ENCODE peak calls at places on chromosomes 1 and 21, in four cellular contexts. W, B, Y and F are unnamed samples.

GRCh38 chr21:43644609-43645008 is 14.7 kb downstream of the HSF2BP start:
- DNase-seq in W (no peak), Y (no peak), B (peak), F (no peak)

GRCh38 chr1:25223471-25223870 is 8.8 kb downstream of the SYF2 start:
- DNase-seq in W (no peak), B (no peak), Y (no peak), F (no peak)

GRCh38 chr1:75203415-75204277 is 69.5 kb downstream of the LHX8 start:
- DNase-seq in B (peak), W (no peak), Y (peak), F (no peak)

GRCh38 chr1:62307516-62308492 is 11.4 kb downstream of the KANK4 start:
- DNase-seq in Y (no peak), B (peak), W (no peak), F (no peak)

GRCh38 chr1:81437213-81437612 is 363.5 kb upstream of the ADGRL2 start:
- DNase-seq in B (no peak), Y (no peak), W (no peak), F (no peak)

GRCh38 chr1:39576016-39576657 is 453 bp downstream of the PABPC4 start:
- DNase-seq in W (peak), B (no peak), Y (peak), F (peak)

GRCh38 chr1:12604114-12604874 is 13.7 kb downstream of the DHRS3 start:
- DNase-seq in W (peak), B (peak), Y (peak), F (no peak)

GRCh38 chr1:29586991-29587745 is 350.8 kb downstream of the PTPRU start:
- DNase-seq in Y (no peak), W (no peak), B (no peak), F (no peak)

GRCh38 chr21:25283720-25284119 is 323.6 kb downstream of the MRPL39 start:
- DNase-seq in W (no peak), B (peak), Y (no peak), F (no peak)

GRCh38 chr1:196115641-196116040 is 492.6 kb downstream of the KCNT2 start:
- DNase-seq in W (no peak), B (peak), Y (no peak), F (no peak)

GRCh38 chr1:85406081-85406480 is 58.9 kb downstream of the DDAH1 start:
- DNase-seq in Y (no peak), W (no peak), B (no peak), F (no peak)

GRCh38 chr1:36093919-36094318 is 5.2 kb downstream of the ADPRS start:
- DNase-seq in W (no peak), Y (no peak), B (no peak), F (no peak)

GRCh38 chr1:241485554-241485992 is 34.0 kb downstream of the FH start:
- DNase-seq in B (peak), Y (no peak), W (no peak), F (no peak)

GRCh38 chr1:67764674-67765073 is 68.6 kb downstream of the GNG12 start:
- DNase-seq in Y (no peak), B (no peak), W (no peak), F (no peak)

GRCh38 chr1:23951646-23952095 is 8.0 kb upstream of the PNRC2 start:
- DNase-seq in W (no peak), Y (no peak), B (peak), F (no peak)